ENCODE peak calls at places on chromosomes 13 and 19, in nine cellular contexts. Z, B, A, F, L, R, N, V and C are unnamed samples.
A peak's percentile ranks its signal among the peaks of the same experiment; 100 is the strongest.

GRCh38 chr13:28718186-28718537 is 608 bp downstream of the SLC46A3 start:
- DNase-seq in F (no peak), B (no peak), N (peak; percentile 4), Z (no peak), A (peak; percentile 6), L (no peak), V (peak; percentile 46), R (peak; percentile 41), C (no peak)

GRCh38 chr13:98938801-98939200 is 39.1 kb downstream of the DOCK9 start:
- DNase-seq in Z (no peak), B (no peak), V (no peak), N (no peak), A (no peak), L (no peak), F (no peak), R (no peak), C (no peak)

GRCh38 chr13:38566526-38566925 is 120.4 kb upstream of the FREM2 start:
- DNase-seq in Z (no peak), L (no peak), N (no peak), B (no peak), A (no peak), F (no peak), R (no peak), V (no peak), C (no peak)

GRCh38 chr19:21460686-21461085 is 44.7 kb upstream of the ZNF429 start:
- DNase-seq in N (no peak), B (no peak), R (no peak), L (no peak), V (no peak), A (no peak), F (no peak), Z (no peak), C (no peak)

GRCh38 chr19:13843104-13843921 is 33.6 kb upstream of the NANOS3 start:
- DNase-seq in L (no peak), A (peak; percentile 31), Z (peak; percentile 76), B (no peak), V (no peak), F (no peak), R (peak; percentile 82), N (peak; percentile 95), C (no peak)

GRCh38 chr19:55495646-55496349 is 7.6 kb downstream of the SSC5D start:
- DNase-seq in F (no peak), N (peak; percentile 41), V (no peak), L (no peak), B (no peak), R (peak; percentile 40), A (no peak), Z (no peak), C (no peak)

GRCh38 chr13:34040863-34041262 is 222.9 kb downstream of the RFC3 start:
- DNase-seq in A (no peak), R (peak; percentile 17), B (no peak), F (no peak), Z (no peak), L (no peak), N (no peak), V (no peak), C (no peak)

GRCh38 chr19:12965812-12966135 is 3.6 kb upstream of the DAND5 start:
- DNase-seq in Z (no peak), A (no peak), N (no peak), V (no peak), F (no peak), B (no peak), L (no peak), R (no peak), C (no peak)

GRCh38 chr19:45492627-45493470 is 4.0 kb downstream of the RTN2 start:
- DNase-seq in B (no peak), V (peak; percentile 72), A (peak; percentile 85), F (no peak), L (no peak), N (no peak), R (peak; percentile 71), Z (peak; percentile 73), C (peak; percentile 85)

GRCh38 chr13:100543872-100544602 is 44.6 kb downstream of the GGACT start:
- DNase-seq in F (no peak), B (no peak), N (peak; percentile 35), V (peak; percentile 17), Z (no peak), A (no peak), L (no peak), R (no peak), C (no peak)

GRCh38 chr13:40124648-40125045 is 469.2 kb downstream of the COG6 start:
- DNase-seq in F (no peak), A (no peak), Z (no peak), N (no peak), B (no peak), R (no peak), L (no peak), V (no peak), C (no peak)

GRCh38 chr19:313988-314815 is 23.0 kb upstream of the PLPP2 start:
- DNase-seq in A (no peak), N (no peak), B (no peak), L (no peak), F (no peak), V (no peak), R (no peak), Z (no peak), C (no peak)

GRCh38 chr19:48341515-48342413 is 16.4 kb downstream of the EMP3 start:
- DNase-seq in L (no peak), V (no peak), F (no peak), N (no peak), Z (no peak), R (no peak), B (no peak), A (no peak), C (no peak)

GRCh38 chr13:40798380-40798779 is 9.0 kb downstream of the SLC25A15 start:
- DNase-seq in A (no peak), Z (no peak), B (peak; percentile 19), F (no peak), L (no peak), N (no peak), V (no peak), R (no peak), C (no peak)

GRCh38 chr19:9309974-9310446 is 372 bp upstream of the ZNF699 start:
- DNase-seq in N (peak; percentile 87), A (peak; percentile 89), Z (peak; percentile 99), R (peak; percentile 96), L (no peak), F (peak; percentile 89), B (peak; percentile 91), V (peak; percentile 89), C (peak; percentile 94)

GRCh38 chr13:30755678-30756077 is 20.3 kb downstream of the ALOX5AP start:
- DNase-seq in V (no peak), F (no peak), Z (no peak), R (no peak), N (no peak), L (no peak), B (no peak), A (no peak), C (no peak)

GRCh38 chr13:46552888-46553520 is at the start of gene LRCH1:
- DNase-seq in B (peak; percentile 91), L (peak; percentile 80), Z (peak; percentile 95), A (peak; percentile 94), R (peak; percentile 93), F (no peak), V (peak; percentile 94), N (peak; percentile 95), C (peak; percentile 80)

GRCh38 chr19:53991224-53992113 is at the start of gene CACNG6:
- DNase-seq in A (peak; percentile 64), N (no peak), Z (peak; percentile 32), L (no peak), V (peak; percentile 59), B (no peak), R (peak; percentile 47), F (no peak), C (no peak)

GRCh38 chr19:4327252-4327876 is 11.3 kb downstream of the STAP2 start:
- DNase-seq in N (peak; percentile 27), A (peak; percentile 69), V (peak; percentile 56), B (peak; percentile 89), Z (peak; percentile 73), F (no peak), L (peak; percentile 72), R (peak; percentile 61), C (peak; percentile 90)

GRCh38 chr19:15283141-15283885 is 49.0 kb downstream of the BRD4 start:
- DNase-seq in F (no peak), Z (peak; percentile 92), B (peak; percentile 48), V (peak; percentile 79), R (peak; percentile 68), A (no peak), N (peak; percentile 58), L (peak; percentile 30), C (no peak)

GRCh38 chr13:46170687-46171086 is 11.3 kb downstream of the LCP1 start:
- DNase-seq in A (no peak), V (no peak), B (peak; percentile 49), Z (no peak), R (peak; percentile 20), N (no peak), F (no peak), L (no peak), C (no peak)